ENCODE peak calls at places on chromosome 20, in six cellular contexts. One of them, this sample, is unnamed.

GRCh38 chr20:48727226-48727625 is 100.6 kb downstream of the PREX1 start:
- DNase-seq in kidney tubule cell: no peak
- DNase-seq in stimulated activated CD4-positive, alpha-beta T cell treated with anti-CD3 and anti-CD28 coated beads, Interleukin-4, amount 100 ng/mL, for 4 hours: no peak
- DNase-seq in GM12865: no peak
- DNase-seq in GM18507: no peak
- DNase-seq in spleen: no peak
- DNase-seq in this sample: no peak

GRCh38 chr20:45545754-45546453 is 1.3 kb downstream of the EPPIN start:
- DNase-seq in spleen: no peak
- DNase-seq in kidney tubule cell: peak
- DNase-seq in GM12865: peak
- DNase-seq in GM18507: no peak
- DNase-seq in stimulated activated CD4-positive, alpha-beta T cell treated with anti-CD3 and anti-CD28 coated beads, Interleukin-4, amount 100 ng/mL, for 4 hours: no peak
- DNase-seq in this sample: no peak

GRCh38 chr20:34220581-34220980 is 20.6 kb upstream of the ASIP start:
- DNase-seq in GM18507: no peak
- DNase-seq in stimulated activated CD4-positive, alpha-beta T cell treated with anti-CD3 and anti-CD28 coated beads, Interleukin-4, amount 100 ng/mL, for 4 hours: no peak
- DNase-seq in spleen: no peak
- DNase-seq in kidney tubule cell: no peak
- DNase-seq in GM12865: no peak
- DNase-seq in this sample: no peak

GRCh38 chr20:34114809-34115208 is 2.8 kb upstream of the EIF2S2 start:
- DNase-seq in stimulated activated CD4-positive, alpha-beta T cell treated with anti-CD3 and anti-CD28 coated beads, Interleukin-4, amount 100 ng/mL, for 4 hours: no peak
- DNase-seq in kidney tubule cell: no peak
- DNase-seq in GM12865: no peak
- DNase-seq in GM18507: no peak
- DNase-seq in spleen: no peak
- DNase-seq in this sample: no peak

GRCh38 chr20:52747736-52748135 is 224.4 kb upstream of the TSHZ2 start:
- DNase-seq in kidney tubule cell: peak
- DNase-seq in spleen: no peak
- DNase-seq in stimulated activated CD4-positive, alpha-beta T cell treated with anti-CD3 and anti-CD28 coated beads, Interleukin-4, amount 100 ng/mL, for 4 hours: no peak
- DNase-seq in GM18507: no peak
- DNase-seq in GM12865: peak
- DNase-seq in this sample: no peak

GRCh38 chr20:10065154-10065833 is 30.5 kb downstream of the ANKEF1 start:
- DNase-seq in kidney tubule cell: no peak
- DNase-seq in stimulated activated CD4-positive, alpha-beta T cell treated with anti-CD3 and anti-CD28 coated beads, Interleukin-4, amount 100 ng/mL, for 4 hours: no peak
- DNase-seq in GM18507: no peak
- DNase-seq in spleen: no peak
- DNase-seq in GM12865: no peak
- DNase-seq in this sample: no peak

GRCh38 chr20:62171245-62171644 is 11.6 kb upstream of the MTG2 start:
- DNase-seq in spleen: no peak
- DNase-seq in GM18507: no peak
- DNase-seq in GM12865: no peak
- DNase-seq in kidney tubule cell: no peak
- DNase-seq in stimulated activated CD4-positive, alpha-beta T cell treated with anti-CD3 and anti-CD28 coated beads, Interleukin-4, amount 100 ng/mL, for 4 hours: no peak
- DNase-seq in this sample: no peak

GRCh38 chr20:44790994-44791393 is 19.4 kb downstream of the RIMS4 start:
- DNase-seq in GM18507: no peak
- DNase-seq in spleen: no peak
- DNase-seq in GM12865: no peak
- DNase-seq in kidney tubule cell: no peak
- DNase-seq in stimulated activated CD4-positive, alpha-beta T cell treated with anti-CD3 and anti-CD28 coated beads, Interleukin-4, amount 100 ng/mL, for 4 hours: no peak
- DNase-seq in this sample: no peak

GRCh38 chr20:34299925-34300806 is 3.0 kb downstream of the AHCY start:
- DNase-seq in GM18507: no peak
- DNase-seq in spleen: no peak
- DNase-seq in kidney tubule cell: peak
- DNase-seq in stimulated activated CD4-positive, alpha-beta T cell treated with anti-CD3 and anti-CD28 coated beads, Interleukin-4, amount 100 ng/mL, for 4 hours: no peak
- DNase-seq in GM12865: peak
- DNase-seq in this sample: no peak

GRCh38 chr20:4455301-4455701 is 266.4 kb upstream of the PRND start:
- DNase-seq in stimulated activated CD4-positive, alpha-beta T cell treated with anti-CD3 and anti-CD28 coated beads, Interleukin-4, amount 100 ng/mL, for 4 hours: no peak
- DNase-seq in spleen: no peak
- DNase-seq in kidney tubule cell: peak
- DNase-seq in GM12865: no peak
- DNase-seq in GM18507: no peak
- DNase-seq in this sample: no peak

GRCh38 chr20:13348301-13349239 is 127.5 kb downstream of the ISM1 start:
- DNase-seq in GM12865: no peak
- DNase-seq in stimulated activated CD4-positive, alpha-beta T cell treated with anti-CD3 and anti-CD28 coated beads, Interleukin-4, amount 100 ng/mL, for 4 hours: no peak
- DNase-seq in spleen: no peak
- DNase-seq in kidney tubule cell: no peak
- DNase-seq in GM18507: no peak
- DNase-seq in this sample: no peak

GRCh38 chr20:34713194-34713943 is 9.2 kb downstream of the TP53INP2 start:
- DNase-seq in GM12865: peak
- DNase-seq in stimulated activated CD4-positive, alpha-beta T cell treated with anti-CD3 and anti-CD28 coated beads, Interleukin-4, amount 100 ng/mL, for 4 hours: no peak
- DNase-seq in kidney tubule cell: peak
- DNase-seq in GM18507: no peak
- DNase-seq in spleen: no peak
- DNase-seq in this sample: no peak

GRCh38 chr20:44467289-44467883 is 8.3 kb upstream of the TTPAL start:
- DNase-seq in kidney tubule cell: no peak
- DNase-seq in stimulated activated CD4-positive, alpha-beta T cell treated with anti-CD3 and anti-CD28 coated beads, Interleukin-4, amount 100 ng/mL, for 4 hours: no peak
- DNase-seq in spleen: no peak
- DNase-seq in GM18507: no peak
- DNase-seq in GM12865: no peak
- DNase-seq in this sample: peak

GRCh38 chr20:6698056-6698455 is 69.4 kb upstream of the BMP2 start:
- DNase-seq in stimulated activated CD4-positive, alpha-beta T cell treated with anti-CD3 and anti-CD28 coated beads, Interleukin-4, amount 100 ng/mL, for 4 hours: no peak
- DNase-seq in spleen: no peak
- DNase-seq in kidney tubule cell: peak
- DNase-seq in GM12865: no peak
- DNase-seq in GM18507: no peak
- DNase-seq in this sample: no peak

GRCh38 chr20:2692036-2692885 is at the start of gene EBF4:
- DNase-seq in GM12865: no peak
- DNase-seq in spleen: peak
- DNase-seq in GM18507: no peak
- DNase-seq in stimulated activated CD4-positive, alpha-beta T cell treated with anti-CD3 and anti-CD28 coated beads, Interleukin-4, amount 100 ng/mL, for 4 hours: peak
- DNase-seq in kidney tubule cell: no peak
- DNase-seq in this sample: no peak

GRCh38 chr20:17137692-17138091 is 89.1 kb upstream of the PCSK2 start:
- DNase-seq in spleen: no peak
- DNase-seq in GM12865: no peak
- DNase-seq in GM18507: no peak
- DNase-seq in stimulated activated CD4-positive, alpha-beta T cell treated with anti-CD3 and anti-CD28 coated beads, Interleukin-4, amount 100 ng/mL, for 4 hours: no peak
- DNase-seq in kidney tubule cell: no peak
- DNase-seq in this sample: no peak